ENCODE peak calls at places on chromosomes 5 and 9, in eight cellular contexts. J is GM23248, N is SK-N-SH, I is PC-3, Y is HCT116, P is GM23338, D is neural progenitor cell, U is hepatocyte. S is an unnamed sample.
A peak's percentile ranks its signal among the peaks of the same experiment; 100 is the strongest.

GRCh38 chr9:126558051-126558665 is 55.6 kb upstream of the LMX1B start:
- DNase-seq in I (peak; percentile 70), U (peak; percentile 77), D (peak; percentile 68), P (peak; percentile 80), N (peak; percentile 83), J (peak; percentile 47), Y (peak; percentile 39), S (peak; percentile 67)

GRCh38 chr5:120254385-120254784 is 209.7 kb upstream of the PRR16 start:
- DNase-seq in P (peak; percentile 10), Y (no peak), U (no peak), J (no peak), N (no peak), D (no peak), I (peak; percentile 36), S (no peak)

GRCh38 chr9:17005085-17005484 is 129.8 kb upstream of the CNTLN start:
- DNase-seq in D (no peak), P (peak; percentile 67), U (peak; percentile 84), Y (no peak), N (no peak), J (peak; percentile 89), I (peak; percentile 34), S (no peak)

GRCh38 chr5:43769576-43770352 is 166.8 kb downstream of the NNT start:
- DNase-seq in I (no peak), U (peak; percentile 16), J (peak; percentile 94), Y (no peak), P (no peak), D (no peak), N (no peak), S (no peak)

GRCh38 chr5:141853895-141854626 is 24.1 kb downstream of the PCDH1 start:
- DNase-seq in U (no peak), N (no peak), I (no peak), D (no peak), J (no peak), Y (no peak), P (peak; percentile 65), S (no peak)

GRCh38 chr5:138282918-138283742 is 8.7 kb upstream of the GFRA3 start:
- DNase-seq in J (peak; percentile 67), P (peak; percentile 73), D (peak; percentile 69), Y (peak; percentile 34), U (peak; percentile 75), I (peak; percentile 30), N (peak; percentile 74), S (peak; percentile 30)

GRCh38 chr5:15695171-15695676 is 195.2 kb downstream of the FBXL7 start:
- DNase-seq in J (peak; percentile 71), Y (no peak), P (no peak), I (no peak), N (no peak), D (no peak), U (peak; percentile 23), S (no peak)

GRCh38 chr5:32613050-32613672 is 27.8 kb downstream of the SUB1 start:
- DNase-seq in D (peak; percentile 78), P (peak; percentile 83), J (peak; percentile 82), I (peak; percentile 87), U (peak; percentile 86), N (peak; percentile 75), Y (peak; percentile 64), S (peak; percentile 71)

GRCh38 chr9:131018621-131019020 is 9.6 kb downstream of the LAMC3 start:
- DNase-seq in P (peak; percentile 56), U (no peak), Y (no peak), I (peak; percentile 8), J (no peak), N (no peak), D (no peak), S (no peak)

GRCh38 chr9:3906437-3907213 is 380.8 kb upstream of the RFX3 start:
- DNase-seq in U (peak; percentile 69), D (no peak), I (peak; percentile 88), J (peak; percentile 94), N (peak; percentile 6), Y (peak; percentile 43), P (no peak), S (no peak)

GRCh38 chr5:80591352-80591751 is 21.3 kb upstream of the ANKRD34B start:
- DNase-seq in D (no peak), U (no peak), I (no peak), Y (no peak), P (no peak), N (no peak), J (peak; percentile 24), S (no peak)

GRCh38 chr9:123893831-123894460 is 36.0 kb downstream of the DENND1A start:
- DNase-seq in U (no peak), I (peak; percentile 58), J (peak; percentile 75), P (peak; percentile 71), D (no peak), Y (no peak), N (no peak), S (no peak)

GRCh38 chr9:123568691-123569342 is 212.8 kb downstream of the CRB2 start:
- DNase-seq in D (no peak), P (no peak), Y (no peak), J (peak; percentile 50), N (peak; percentile 42), U (no peak), I (no peak), S (no peak)

GRCh38 chr9:135228983-135229625 is 141.6 kb downstream of the OLFM1 start:
- DNase-seq in I (no peak), J (no peak), P (no peak), U (no peak), D (no peak), Y (no peak), N (no peak), S (no peak)

GRCh38 chr5:124301222-124301621 is 445.2 kb downstream of the ZNF608 start:
- DNase-seq in Y (no peak), U (no peak), N (no peak), D (no peak), J (no peak), I (no peak), P (no peak), S (no peak)

GRCh38 chr5:124297826-124298225 is 448.6 kb downstream of the ZNF608 start:
- DNase-seq in D (no peak), I (no peak), Y (no peak), U (no peak), J (peak; percentile 16), N (no peak), P (no peak), S (no peak)

GRCh38 chr5:124302504-124302903 is 443.9 kb downstream of the ZNF608 start:
- DNase-seq in D (no peak), J (peak; percentile 42), Y (no peak), P (no peak), N (no peak), I (peak; percentile 6), U (no peak), S (no peak)

DNA sequence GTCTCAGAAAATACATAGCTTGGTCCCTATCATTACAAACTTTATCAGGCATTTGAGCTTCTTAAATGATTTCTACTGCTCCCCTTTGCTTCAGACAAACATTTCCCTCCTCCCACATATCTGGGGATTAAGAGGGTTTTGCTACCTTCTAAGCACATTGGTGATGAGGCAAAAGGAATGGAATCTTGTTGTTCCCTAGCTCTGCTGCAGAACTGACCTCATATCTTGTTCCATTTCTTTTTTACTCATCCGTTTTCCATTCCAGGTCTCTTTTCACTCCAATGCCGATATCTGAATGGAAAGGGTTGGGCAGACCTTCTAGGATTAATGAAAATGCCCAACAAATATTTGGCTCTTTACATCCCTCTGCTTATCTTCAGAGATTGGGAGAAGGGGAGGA is 444.6 kb downstream of the ZNF608 start:
- DNase-seq in U (peak; percentile 21), P (no peak), J (peak; percentile 56), Y (no peak), I (no peak), D (peak; percentile 14), N (no peak), S (no peak)
- TF ChIP-seq EZH2phosphoT487 in U (no peak), P (no peak), J (no peak), Y (no peak), I (no peak), D (no peak), N (no peak), S (no peak)

GRCh38 chr9:114608525-114608796 is 2.6 kb upstream of the TMEM268 start:
- DNase-seq in I (no peak), U (no peak), J (no peak), D (no peak), Y (no peak), P (no peak), N (no peak), S (no peak)

GRCh38 chr9:114604974-114605373 is 6.1 kb upstream of the TMEM268 start:
- DNase-seq in U (no peak), P (no peak), D (no peak), N (no peak), I (no peak), Y (no peak), J (no peak), S (peak; percentile 86)

GRCh38 chr9:114606068-114606467 is 5.0 kb upstream of the TMEM268 start:
- DNase-seq in P (peak; percentile 29), Y (no peak), J (no peak), D (no peak), I (no peak), N (peak; percentile 30), U (no peak), S (peak; percentile 66)

GRCh38 chr9:114607671-114608524 is 3.2 kb upstream of the TMEM268 start:
- DNase-seq in J (peak; percentile 13), U (no peak), I (no peak), Y (no peak), N (no peak), D (no peak), P (no peak), S (peak; percentile 26)

GRCh38 chr9:114606597-114607207 is 4.4 kb upstream of the TMEM268 start:
- DNase-seq in U (peak; percentile 48), P (no peak), D (no peak), I (no peak), J (peak; percentile 92), Y (no peak), N (no peak), S (no peak)
- TF ChIP-seq EZH2phosphoT487 in U (no peak), P (no peak), D (no peak), I (no peak), J (no peak), Y (no peak), N (no peak), S (no peak)

GRCh38 chr9:32502996-32503395 is 23.0 kb downstream of the RIGI start:
- DNase-seq in I (no peak), N (no peak), P (peak; percentile 22), Y (no peak), D (peak; percentile 29), J (no peak), U (no peak), S (no peak)
- TF ChIP-seq EZH2phosphoT487 in I (no peak), N (no peak), P (no peak), Y (no peak), D (no peak), J (no peak), U (no peak), S (no peak)

GRCh38 chr9:120869360-120869687 is 7.7 kb downstream of the PHF19 start:
- DNase-seq in P (no peak), D (no peak), I (no peak), U (no peak), N (no peak), J (no peak), Y (no peak), S (no peak)

GRCh38 chr9:120869726-120870125 is 7.3 kb downstream of the PHF19 start:
- DNase-seq in I (no peak), Y (no peak), D (no peak), P (no peak), N (no peak), U (no peak), J (no peak), S (no peak)

GRCh38 chr9:120868339-120868675 is 8.7 kb downstream of the PHF19 start:
- DNase-seq in U (no peak), Y (no peak), N (no peak), D (no peak), J (peak; percentile 82), I (no peak), P (no peak), S (no peak)

GRCh38 chr9:120867676-120868338 is 9.2 kb downstream of the PHF19 start:
- DNase-seq in N (no peak), D (no peak), Y (no peak), I (no peak), U (no peak), P (no peak), J (no peak), S (no peak)

GRCh38 chr9:120868676-120869359 is 8.2 kb downstream of the PHF19 start:
- DNase-seq in P (peak; percentile 99), N (peak; percentile 88), U (peak; percentile 97), I (peak; percentile 92), J (peak; percentile 98), Y (peak; percentile 94), D (peak; percentile 98), S (peak; percentile 95)
- TF ChIP-seq EZH2phosphoT487 in P (no peak), N (no peak), U (no peak), I (no peak), J (no peak), Y (no peak), D (no peak), S (no peak)

S was measured in OCI-LY7.